ENCODE peak calls at places on chromosomes 12 and 14, in nine cellular contexts. One of them, this sample, is unnamed.

GRCh38 chr12:103929051-103929908 is 930 bp upstream of the HSP90B1 start:
- DNase-seq in ovary: peak; percentile 86
- DNase-seq in colonic mucosa: peak; percentile 86
- DNase-seq in fibroblast of lung: peak; percentile 91
- DNase-seq in hepatocyte: peak; percentile 91
- DNase-seq in CD4-positive, alpha-beta memory T cell: peak; percentile 92
- DNase-seq in endothelial cell of umbilical vein: peak; percentile 92
- DNase-seq in effector memory CD4-positive, alpha-beta T cell: peak; percentile 83
- DNase-seq in cardiac muscle cell: peak; percentile 94
- DNase-seq in this sample: peak; percentile 94

GRCh38 chr12:107079172-107080011 is 14.0 kb downstream of the CRY1 start:
- DNase-seq in ovary: no peak
- DNase-seq in colonic mucosa: no peak
- DNase-seq in fibroblast of lung: peak; percentile 58
- DNase-seq in hepatocyte: peak; percentile 34
- DNase-seq in CD4-positive, alpha-beta memory T cell: peak; percentile 30
- DNase-seq in endothelial cell of umbilical vein: peak; percentile 53
- DNase-seq in effector memory CD4-positive, alpha-beta T cell: no peak
- DNase-seq in cardiac muscle cell: peak; percentile 56
- DNase-seq in this sample: no peak

GRCh38 chr12:11877869-11878780 is 192.6 kb upstream of the BCL2L14 start:
- DNase-seq in ovary: no peak
- DNase-seq in colonic mucosa: peak; percentile 79
- DNase-seq in fibroblast of lung: peak; percentile 85
- DNase-seq in hepatocyte: peak; percentile 70
- DNase-seq in CD4-positive, alpha-beta memory T cell: no peak
- DNase-seq in endothelial cell of umbilical vein: peak; percentile 84
- DNase-seq in effector memory CD4-positive, alpha-beta T cell: no peak
- DNase-seq in cardiac muscle cell: peak; percentile 68
- DNase-seq in this sample: no peak

GRCh38 chr12:70643927-70644326 is 6.7 kb upstream of the PTPRB start:
- DNase-seq in ovary: no peak
- DNase-seq in colonic mucosa: no peak
- DNase-seq in fibroblast of lung: no peak
- DNase-seq in hepatocyte: no peak
- DNase-seq in CD4-positive, alpha-beta memory T cell: no peak
- DNase-seq in endothelial cell of umbilical vein: no peak
- DNase-seq in effector memory CD4-positive, alpha-beta T cell: no peak
- DNase-seq in cardiac muscle cell: no peak
- DNase-seq in this sample: no peak

GRCh38 chr12:109686523-109686922 is 27.1 kb upstream of the FAM222A start:
- DNase-seq in ovary: no peak
- DNase-seq in colonic mucosa: no peak
- DNase-seq in fibroblast of lung: no peak
- DNase-seq in hepatocyte: no peak
- DNase-seq in CD4-positive, alpha-beta memory T cell: no peak
- DNase-seq in endothelial cell of umbilical vein: no peak
- DNase-seq in effector memory CD4-positive, alpha-beta T cell: no peak
- DNase-seq in cardiac muscle cell: no peak
- DNase-seq in this sample: peak; percentile 70

GRCh38 chr12:12428961-12429657 is 72.2 kb downstream of the BORCS5 start:
- DNase-seq in ovary: no peak
- DNase-seq in colonic mucosa: no peak
- DNase-seq in fibroblast of lung: peak; percentile 67
- DNase-seq in hepatocyte: no peak
- DNase-seq in CD4-positive, alpha-beta memory T cell: no peak
- DNase-seq in endothelial cell of umbilical vein: no peak
- DNase-seq in effector memory CD4-positive, alpha-beta T cell: no peak
- DNase-seq in cardiac muscle cell: no peak
- DNase-seq in this sample: no peak

GRCh38 chr12:104687823-104688573 is 231.2 kb downstream of the CHST11 start:
- DNase-seq in ovary: no peak
- DNase-seq in colonic mucosa: no peak
- DNase-seq in fibroblast of lung: no peak
- DNase-seq in hepatocyte: no peak
- DNase-seq in CD4-positive, alpha-beta memory T cell: peak; percentile 32
- DNase-seq in endothelial cell of umbilical vein: no peak
- DNase-seq in effector memory CD4-positive, alpha-beta T cell: peak; percentile 18
- DNase-seq in cardiac muscle cell: no peak
- DNase-seq in this sample: no peak

GRCh38 chr14:68082698-68083291 is 263.2 kb downstream of the RAD51B start:
- DNase-seq in ovary: no peak
- DNase-seq in colonic mucosa: no peak
- DNase-seq in fibroblast of lung: no peak
- DNase-seq in hepatocyte: no peak
- DNase-seq in CD4-positive, alpha-beta memory T cell: no peak
- DNase-seq in endothelial cell of umbilical vein: peak; percentile 40
- DNase-seq in effector memory CD4-positive, alpha-beta T cell: no peak
- DNase-seq in cardiac muscle cell: no peak
- DNase-seq in this sample: no peak

GRCh38 chr12:78457951-78458350 is 406.6 kb upstream of the SYT1 start:
- DNase-seq in ovary: no peak
- DNase-seq in colonic mucosa: no peak
- DNase-seq in fibroblast of lung: peak; percentile 41
- DNase-seq in hepatocyte: no peak
- DNase-seq in CD4-positive, alpha-beta memory T cell: no peak
- DNase-seq in endothelial cell of umbilical vein: no peak
- DNase-seq in effector memory CD4-positive, alpha-beta T cell: no peak
- DNase-seq in cardiac muscle cell: no peak
- DNase-seq in this sample: no peak

GRCh38 chr14:100486025-100486828 is 101.0 kb downstream of the BEGAIN start:
- DNase-seq in ovary: peak; percentile 85
- DNase-seq in colonic mucosa: peak; percentile 62
- DNase-seq in fibroblast of lung: peak; percentile 77
- DNase-seq in hepatocyte: peak; percentile 89
- DNase-seq in CD4-positive, alpha-beta memory T cell: peak; percentile 31
- DNase-seq in endothelial cell of umbilical vein: peak; percentile 53
- DNase-seq in effector memory CD4-positive, alpha-beta T cell: no peak
- DNase-seq in cardiac muscle cell: peak; percentile 78
- DNase-seq in this sample: peak; percentile 91

GRCh38 chr14:105099778-105100177 is 34.5 kb upstream of the GPR132 start:
- DNase-seq in ovary: no peak
- DNase-seq in colonic mucosa: no peak
- DNase-seq in fibroblast of lung: no peak
- DNase-seq in hepatocyte: no peak
- DNase-seq in CD4-positive, alpha-beta memory T cell: no peak
- DNase-seq in endothelial cell of umbilical vein: no peak
- DNase-seq in effector memory CD4-positive, alpha-beta T cell: no peak
- DNase-seq in cardiac muscle cell: no peak
- DNase-seq in this sample: peak; percentile 3

GRCh38 chr14:73290279-73290678 is 53.0 kb downstream of the PAPLN start:
- DNase-seq in ovary: no peak
- DNase-seq in colonic mucosa: no peak
- DNase-seq in fibroblast of lung: no peak
- DNase-seq in hepatocyte: no peak
- DNase-seq in CD4-positive, alpha-beta memory T cell: no peak
- DNase-seq in endothelial cell of umbilical vein: no peak
- DNase-seq in effector memory CD4-positive, alpha-beta T cell: no peak
- DNase-seq in cardiac muscle cell: no peak
- DNase-seq in this sample: no peak
- H3K4me3 ChIP-seq in ovary: no peak overlapping the region
- H3K4me3 ChIP-seq in colonic mucosa: no peak overlapping the region
- H3K4me3 ChIP-seq in fibroblast of lung: no peak overlapping the region
- H3K4me3 ChIP-seq in hepatocyte: no peak overlapping the region
- H3K4me3 ChIP-seq in CD4-positive, alpha-beta memory T cell: no peak overlapping the region
- H3K4me3 ChIP-seq in endothelial cell of umbilical vein: no peak overlapping the region
- H3K4me3 ChIP-seq in effector memory CD4-positive, alpha-beta T cell: no peak overlapping the region
- H3K4me3 ChIP-seq in cardiac muscle cell: no peak overlapping the region
- H3K4me3 ChIP-seq in this sample: no peak overlapping the region

DNA sequence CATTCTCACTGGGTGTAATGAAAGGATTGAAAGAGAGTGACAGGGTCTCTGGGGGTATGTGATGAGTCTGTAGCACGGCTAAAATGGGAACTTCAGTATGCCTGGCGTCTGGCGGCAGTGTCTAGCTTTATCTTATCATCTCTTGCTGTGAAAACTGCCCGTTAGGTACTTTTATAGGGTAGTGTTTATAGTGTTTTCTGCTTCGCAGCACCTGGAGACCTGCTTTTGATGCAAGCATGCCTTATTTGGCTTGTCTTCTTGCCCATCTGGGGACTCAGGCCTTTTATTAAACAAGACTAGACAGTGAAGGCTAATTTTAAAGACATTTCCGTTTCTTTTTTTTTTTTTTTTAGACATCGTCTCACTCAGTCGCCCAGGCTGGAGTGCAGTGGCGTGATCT is 36.3 kb upstream of the ALDH2 start:
- DNase-seq in ovary: no peak
- DNase-seq in colonic mucosa: no peak
- DNase-seq in fibroblast of lung: no peak
- DNase-seq in hepatocyte: no peak
- DNase-seq in CD4-positive, alpha-beta memory T cell: no peak
- DNase-seq in endothelial cell of umbilical vein: no peak
- DNase-seq in effector memory CD4-positive, alpha-beta T cell: no peak
- DNase-seq in cardiac muscle cell: no peak
- DNase-seq in this sample: no peak
- H3K4me1 ChIP-seq in ovary: no peaks in the 10 kb centered on the region
- H3K4me1 ChIP-seq in colonic mucosa: no peaks in the 10 kb centered on the region
- H3K4me1 ChIP-seq in fibroblast of lung: no peaks in the 10 kb centered on the region
- H3K4me1 ChIP-seq in hepatocyte: no peaks in the 10 kb centered on the region
- H3K4me1 ChIP-seq in CD4-positive, alpha-beta memory T cell: no peaks in the 10 kb centered on the region
- H3K4me1 ChIP-seq in endothelial cell of umbilical vein: no peaks in the 10 kb centered on the region
- H3K4me1 ChIP-seq in effector memory CD4-positive, alpha-beta T cell: no peaks in the 10 kb centered on the region
- H3K4me1 ChIP-seq in cardiac muscle cell: no peaks in the 10 kb centered on the region
- H3K4me1 ChIP-seq in this sample: no peaks in the 10 kb centered on the region

GRCh38 chr12:10614056-10614370 is 604 bp upstream of the MAGOHB start:
- DNase-seq in ovary: no peak
- DNase-seq in colonic mucosa: no peak
- DNase-seq in fibroblast of lung: no peak
- DNase-seq in hepatocyte: no peak
- DNase-seq in CD4-positive, alpha-beta memory T cell: no peak
- DNase-seq in endothelial cell of umbilical vein: no peak
- DNase-seq in effector memory CD4-positive, alpha-beta T cell: no peak
- DNase-seq in cardiac muscle cell: no peak
- DNase-seq in this sample: no peak
- H3K4me3 ChIP-seq in ovary: peak overlapping the region; percentile 91
- H3K4me3 ChIP-seq in colonic mucosa: peak overlapping the region; percentile 75
- H3K4me3 ChIP-seq in fibroblast of lung: peak overlapping the region; percentile 85
- H3K4me3 ChIP-seq in hepatocyte: peak overlapping the region; percentile 30
- H3K4me3 ChIP-seq in CD4-positive, alpha-beta memory T cell: peak overlapping the region; percentile 92
- H3K4me3 ChIP-seq in endothelial cell of umbilical vein: peak overlapping the region; percentile 96
- H3K4me3 ChIP-seq in effector memory CD4-positive, alpha-beta T cell: peak overlapping the region; percentile 98
- H3K4me3 ChIP-seq in cardiac muscle cell: peak overlapping the region; percentile 74
- H3K4me3 ChIP-seq in this sample: peak overlapping the region; percentile 73

DNA sequence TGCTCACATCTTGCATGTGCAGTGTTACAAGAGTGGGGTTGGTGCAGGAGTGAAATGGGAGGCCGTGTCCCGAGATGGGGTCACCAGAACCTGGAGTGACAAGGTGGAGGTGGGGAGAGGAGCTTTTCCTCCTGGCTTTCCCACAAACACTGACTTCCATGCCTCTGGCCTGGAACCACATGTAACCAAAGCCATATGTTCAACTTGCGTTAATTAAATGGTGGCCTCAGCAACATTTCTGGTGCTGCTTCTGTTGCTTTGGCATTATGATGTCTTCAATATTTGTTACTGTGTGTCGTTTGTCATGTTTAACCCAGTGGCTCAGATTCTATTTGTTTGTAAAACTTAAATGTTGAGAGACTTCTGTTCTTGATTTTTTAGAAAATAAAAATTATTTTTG is 110.2 kb downstream of the VCPKMT start:
- DNase-seq in ovary: no peak
- DNase-seq in colonic mucosa: no peak
- DNase-seq in fibroblast of lung: no peak
- DNase-seq in hepatocyte: no peak
- DNase-seq in CD4-positive, alpha-beta memory T cell: no peak
- DNase-seq in endothelial cell of umbilical vein: no peak
- DNase-seq in effector memory CD4-positive, alpha-beta T cell: no peak
- DNase-seq in cardiac muscle cell: no peak
- DNase-seq in this sample: no peak
- H3K4me1 ChIP-seq in ovary: peaks cover 3% of the 10 kb centered on the region
- H3K4me1 ChIP-seq in colonic mucosa: peaks cover 12% of the 10 kb centered on the region
- H3K4me1 ChIP-seq in fibroblast of lung: peaks cover 17% of the 10 kb centered on the region
- H3K4me1 ChIP-seq in hepatocyte: peaks cover 24% of the 10 kb centered on the region
- H3K4me1 ChIP-seq in CD4-positive, alpha-beta memory T cell: peaks cover 31% of the 10 kb centered on the region
- H3K4me1 ChIP-seq in endothelial cell of umbilical vein: peaks cover 15% of the 10 kb centered on the region
- H3K4me1 ChIP-seq in effector memory CD4-positive, alpha-beta T cell: peaks cover 20% of the 10 kb centered on the region
- H3K4me1 ChIP-seq in cardiac muscle cell: peaks cover 14% of the 10 kb centered on the region
- H3K4me1 ChIP-seq in this sample: no peaks in the 10 kb centered on the region

DNA sequence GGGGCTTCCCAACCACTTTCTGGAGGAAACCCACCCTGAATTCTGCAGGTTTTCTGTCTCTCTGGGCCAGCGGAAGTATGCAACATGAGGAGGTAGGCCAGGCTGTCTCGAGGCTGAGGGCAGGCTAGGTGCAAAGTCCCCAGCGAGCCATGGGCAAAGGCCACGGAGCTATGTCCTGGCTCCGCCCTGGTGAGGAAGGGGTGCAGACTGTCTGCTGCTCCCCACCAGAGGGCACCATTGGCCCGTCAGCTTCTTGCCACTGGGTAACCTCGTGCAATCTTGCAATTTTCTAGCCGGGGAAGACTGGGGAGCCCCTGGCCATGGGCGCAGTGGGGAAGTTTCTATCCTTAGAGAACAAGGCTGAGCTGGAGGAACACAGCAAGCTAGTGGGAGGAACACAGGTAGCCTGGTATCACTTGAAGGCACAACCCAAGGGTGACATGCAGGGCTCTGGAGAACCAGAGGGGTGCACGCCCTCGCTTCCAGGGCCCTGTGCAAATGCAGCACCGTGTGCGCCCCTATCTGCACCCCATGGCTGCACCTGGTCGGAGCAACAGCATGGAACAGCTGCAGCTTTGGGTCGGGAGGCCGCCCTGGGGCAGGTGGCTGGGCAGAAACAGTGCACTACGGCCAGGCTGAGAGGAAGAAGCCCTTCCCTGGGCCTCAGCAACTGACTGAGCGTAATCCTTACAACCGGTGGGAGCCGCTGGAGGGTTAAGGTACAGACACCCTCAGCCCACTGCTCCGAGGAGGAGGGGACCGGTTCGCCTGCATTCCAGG is 27.6 kb upstream of the RPLP0 start:
- DNase-seq in ovary: peak; percentile 91
- DNase-seq in colonic mucosa: peak; percentile 96
- DNase-seq in fibroblast of lung: peak; percentile 70
- DNase-seq in hepatocyte: peak; percentile 94
- DNase-seq in CD4-positive, alpha-beta memory T cell: peak; percentile 87
- DNase-seq in endothelial cell of umbilical vein: peak; percentile 80
- DNase-seq in effector memory CD4-positive, alpha-beta T cell: peak; percentile 75
- DNase-seq in cardiac muscle cell: peak; percentile 87
- DNase-seq in this sample: peak; percentile 95
- H3K4me3 ChIP-seq in ovary: no peak overlapping the region
- H3K4me3 ChIP-seq in colonic mucosa: no peak overlapping the region
- H3K4me3 ChIP-seq in fibroblast of lung: no peak overlapping the region
- H3K4me3 ChIP-seq in hepatocyte: no peak overlapping the region
- H3K4me3 ChIP-seq in CD4-positive, alpha-beta memory T cell: no peak overlapping the region
- H3K4me3 ChIP-seq in endothelial cell of umbilical vein: no peak overlapping the region
- H3K4me3 ChIP-seq in effector memory CD4-positive, alpha-beta T cell: peak overlapping the region; percentile 27
- H3K4me3 ChIP-seq in cardiac muscle cell: peak overlapping the region; percentile 1
- H3K4me3 ChIP-seq in this sample: no peak overlapping the region

DNA sequence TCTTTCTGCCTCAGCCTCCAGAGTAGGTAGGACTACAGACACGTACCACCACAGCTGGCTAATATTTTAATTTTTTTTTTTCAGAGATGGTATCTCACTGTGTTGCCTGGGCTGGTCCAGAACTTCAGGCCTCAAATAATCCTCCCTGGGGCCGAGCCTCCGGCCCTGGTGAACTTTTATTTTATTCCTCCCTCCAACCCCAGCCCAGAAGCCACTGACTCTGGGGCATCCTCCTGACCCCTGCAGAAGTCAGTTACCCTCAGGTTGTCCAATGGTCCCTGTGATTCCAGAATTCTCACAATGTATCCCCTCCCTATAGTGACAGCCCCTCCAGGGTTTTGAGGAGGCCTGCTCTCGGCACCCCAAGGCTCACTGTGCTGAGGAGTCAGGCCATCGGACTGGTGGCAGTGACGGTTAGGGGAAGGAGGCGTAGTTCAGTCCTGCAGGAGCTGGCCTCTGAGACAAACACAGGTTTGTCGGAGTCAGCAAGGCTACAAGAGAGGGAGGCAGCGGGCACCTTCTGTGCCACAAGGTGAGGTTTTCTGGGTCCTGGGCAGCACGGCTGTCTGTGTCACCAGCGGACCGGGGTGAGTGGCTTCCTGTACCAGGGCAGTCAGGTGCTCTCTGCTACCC is 19.4 kb upstream of the FIGNL2 start:
- DNase-seq in ovary: no peak
- DNase-seq in colonic mucosa: no peak
- DNase-seq in fibroblast of lung: no peak
- DNase-seq in hepatocyte: no peak
- DNase-seq in CD4-positive, alpha-beta memory T cell: no peak
- DNase-seq in endothelial cell of umbilical vein: no peak
- DNase-seq in effector memory CD4-positive, alpha-beta T cell: no peak
- DNase-seq in cardiac muscle cell: no peak
- DNase-seq in this sample: no peak
- H3K4me1 ChIP-seq in ovary: peaks cover 3% of the 10 kb centered on the region
- H3K4me1 ChIP-seq in colonic mucosa: peaks cover 6% of the 10 kb centered on the region
- H3K4me1 ChIP-seq in fibroblast of lung: peaks cover 2% of the 10 kb centered on the region
- H3K4me1 ChIP-seq in hepatocyte: peaks cover 45% of the 10 kb centered on the region
- H3K4me1 ChIP-seq in CD4-positive, alpha-beta memory T cell: peaks cover 9% of the 10 kb centered on the region
- H3K4me1 ChIP-seq in endothelial cell of umbilical vein: peaks cover 6% of the 10 kb centered on the region
- H3K4me1 ChIP-seq in effector memory CD4-positive, alpha-beta T cell: peaks cover 14% of the 10 kb centered on the region
- H3K4me1 ChIP-seq in cardiac muscle cell: peaks cover 40% of the 10 kb centered on the region
- H3K4me1 ChIP-seq in this sample: no peaks in the 10 kb centered on the region